ENCODE peak calls at places on chromosomes 13 and 19, in seven cellular contexts. G, X, N, D, Q, L and O are unnamed samples.

GRCh38 chr13:93173656-93174055 is 53.0 kb upstream of the GPC6 start:
- DNase-seq in G (no peak), X (no peak), N (no peak), D (no peak), Q (no peak), L (no peak), O (no peak)

GRCh38 chr19:33515921-33516320 is 5.7 kb downstream of the PEPD start:
- DNase-seq in G (no peak), X (no peak), N (no peak), D (no peak), Q (no peak), L (no peak), O (no peak)

GRCh38 chr19:1657632-1658445 is 5.4 kb upstream of the TCF3 start:
- DNase-seq in G (no peak), X (no peak), N (no peak), D (no peak), Q (no peak), L (no peak), O (no peak)

GRCh38 chr13:82010780-82011179 is 1669.9 kb upstream of the SPRY2 start:
- DNase-seq in G (no peak), X (no peak), N (no peak), D (no peak), Q (no peak), L (no peak), O (no peak)

GRCh38 chr13:104962411-104962810 is 1573.1 kb downstream of the EFNB2 start:
- DNase-seq in G (no peak), X (no peak), N (no peak), D (no peak), Q (no peak), L (no peak), O (no peak)

GRCh38 chr13:97753942-97754670 is 199.4 kb upstream of the IPO5 start:
- DNase-seq in G (no peak), X (peak), N (no peak), D (peak), Q (no peak), L (no peak), O (no peak)

GRCh38 chr19:16202320-16203255 is 4.9 kb downstream of the AP1M1 start:
- DNase-seq in G (no peak), X (no peak), N (no peak), D (no peak), Q (no peak), L (no peak), O (peak)

GRCh38 chr13:29908411-29908810 is 58.0 kb upstream of the UBL3 start:
- DNase-seq in G (peak), X (no peak), N (no peak), D (no peak), Q (no peak), L (peak), O (peak)

GRCh38 chr13:39951301-39951700 is 295.8 kb downstream of the COG6 start:
- DNase-seq in G (no peak), X (no peak), N (no peak), D (no peak), Q (no peak), L (no peak), O (no peak)

GRCh38 chr19:6773323-6773931 is 919 bp downstream of the VAV1 start:
- DNase-seq in G (peak), X (no peak), N (no peak), D (peak), Q (no peak), L (no peak), O (no peak)

GRCh38 chr19:17281391-17282304 is at the start of gene ANKLE1:
- DNase-seq in G (peak), X (peak), N (no peak), D (peak), Q (no peak), L (no peak), O (no peak)

GRCh38 chr19:43913383-43913782 is 21.7 kb downstream of the ZNF45 start:
- DNase-seq in G (no peak), X (no peak), N (no peak), D (no peak), Q (no peak), L (no peak), O (no peak)

GRCh38 chr13:86269511-86269910 is 470.3 kb upstream of the SLITRK6 start:
- DNase-seq in G (no peak), X (no peak), N (no peak), D (no peak), Q (no peak), L (no peak), O (no peak)

GRCh38 chr19:46125447-46125846 is 959 bp upstream of the IGFL3 start:
- DNase-seq in G (no peak), X (no peak), N (no peak), D (peak), Q (no peak), L (no peak), O (no peak)

GRCh38 chr19:55481148-55482127 is 3.5 kb upstream of the NAT14 start:
- DNase-seq in G (no peak), X (no peak), N (no peak), D (no peak), Q (no peak), L (no peak), O (no peak)

GRCh38 chr19:31140717-31141116 is 208.5 kb downstream of the TSHZ3 start:
- DNase-seq in G (no peak), X (no peak), N (no peak), D (no peak), Q (no peak), L (no peak), O (no peak)

GRCh38 chr13:100753391-100753790 is 78.8 kb upstream of the TMTC4 start:
- DNase-seq in G (no peak), X (no peak), N (no peak), D (peak), Q (no peak), L (no peak), O (no peak)

GRCh38 chr13:76976488-76976887 is 15.4 kb upstream of the CLN5 start:
- DNase-seq in G (no peak), X (no peak), N (no peak), D (no peak), Q (no peak), L (no peak), O (peak)

GRCh38 chr13:50241479-50241878 is 226.2 kb downstream of the KCNRG start:
- DNase-seq in G (no peak), X (no peak), N (no peak), D (no peak), Q (no peak), L (no peak), O (no peak)

GRCh38 chr13:32984857-32985626 is 31.2 kb upstream of the KL start:
- DNase-seq in G (no peak), X (no peak), N (no peak), D (no peak), Q (no peak), L (no peak), O (no peak)

GRCh38 chr13:61670384-61671161 is 254.9 kb upstream of the PCDH20 start:
- DNase-seq in G (no peak), X (no peak), N (no peak), D (no peak), Q (no peak), L (no peak), O (no peak)

GRCh38 chr19:21921691-21922180 is 85.8 kb upstream of the ZNF43 start:
- DNase-seq in G (no peak), X (no peak), N (no peak), D (peak), Q (no peak), L (no peak), O (no peak)

DNA sequence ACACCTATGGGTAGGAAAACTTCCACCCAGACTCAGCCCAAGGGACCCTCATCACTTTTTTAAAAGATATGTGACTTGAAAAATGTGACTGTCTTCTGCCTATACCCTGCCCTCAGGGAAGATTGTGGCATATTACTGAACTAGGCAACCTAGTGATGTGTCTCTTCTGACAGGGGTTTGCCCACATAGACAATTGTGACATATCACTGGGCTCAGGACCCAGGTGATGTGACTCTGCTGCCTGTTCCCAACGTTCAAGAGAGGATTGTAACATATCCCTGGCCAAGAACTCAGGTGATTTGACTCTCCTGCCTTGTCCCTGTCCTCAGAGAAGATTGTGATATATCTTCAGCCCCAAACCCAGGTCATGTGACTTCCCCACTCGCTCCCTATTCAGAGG is 86.3 kb upstream of the ZNF43 start:
- DNase-seq in G (no peak), X (no peak), N (no peak), D (no peak), Q (no peak), L (no peak), O (no peak)
- TF ChIP-seq CTCF in G (no peak), X (no peak), N (no peak), D (no peak), Q (no peak), L (no peak), O (no peak)

GRCh38 chr19:49637865-49638350 is 2.0 kb downstream of the RRAS start:
- DNase-seq in G (peak), X (peak), N (no peak), D (peak), Q (peak), L (peak), O (peak)

GRCh38 chr19:49640113-49640898 is at the start of gene RRAS:
- DNase-seq in G (peak), X (peak), N (peak), D (peak), Q (peak), L (peak), O (peak)

GRCh38 chr19:49639401-49640112 is 386 bp downstream of the RRAS start:
- DNase-seq in G (no peak), X (no peak), N (no peak), D (peak), Q (no peak), L (peak), O (no peak)

GRCh38 chr19:49636230-49636932 is 3.6 kb downstream of the RRAS start:
- DNase-seq in G (no peak), X (no peak), N (no peak), D (no peak), Q (no peak), L (no peak), O (no peak)

DNA sequence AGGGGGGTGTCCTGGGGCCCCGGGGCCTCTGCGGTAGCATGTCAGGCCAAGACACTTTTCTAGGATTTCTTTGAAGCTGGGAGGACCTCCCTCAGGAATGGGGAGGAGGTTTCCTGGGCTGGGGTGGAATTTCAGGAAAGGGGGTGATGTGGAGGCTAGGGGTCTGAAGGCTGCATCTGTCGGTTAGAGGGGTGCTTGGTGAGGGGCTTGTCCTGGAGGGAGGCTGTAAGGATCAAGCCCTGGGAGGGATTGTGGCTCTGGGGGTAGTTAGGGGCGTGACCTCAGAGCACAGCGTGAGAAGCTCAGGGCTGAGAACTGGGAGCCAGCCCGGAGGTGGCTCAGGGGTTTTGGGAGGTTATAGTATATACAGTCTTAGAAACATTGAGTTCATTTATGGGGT is 1.6 kb downstream of the RRAS start:
- DNase-seq in G (no peak), X (no peak), N (no peak), D (no peak), Q (no peak), L (peak), O (no peak)
- H3K4me3 ChIP-seq in G (peak), X (peak), N (no peak), D (no peak), Q (peak), L (peak), O (peak)

GRCh38 chr19:41297628-41298326 is 12.2 kb upstream of the CCDC97 start:
- DNase-seq in G (no peak), X (no peak), N (no peak), D (no peak), Q (no peak), L (no peak), O (no peak)

GRCh38 chr19:41295506-41295905 is 14.5 kb upstream of the CCDC97 start:
- DNase-seq in G (no peak), X (no peak), N (no peak), D (no peak), Q (no peak), L (no peak), O (no peak)

GRCh38 chr19:41298327-41298964 is 11.5 kb upstream of the CCDC97 start:
- DNase-seq in G (peak), X (no peak), N (peak), D (no peak), Q (peak), L (peak), O (peak)

GRCh38 chr19:41296323-41296935 is 13.5 kb upstream of the CCDC97 start:
- DNase-seq in G (no peak), X (no peak), N (no peak), D (no peak), Q (no peak), L (no peak), O (no peak)

DNA sequence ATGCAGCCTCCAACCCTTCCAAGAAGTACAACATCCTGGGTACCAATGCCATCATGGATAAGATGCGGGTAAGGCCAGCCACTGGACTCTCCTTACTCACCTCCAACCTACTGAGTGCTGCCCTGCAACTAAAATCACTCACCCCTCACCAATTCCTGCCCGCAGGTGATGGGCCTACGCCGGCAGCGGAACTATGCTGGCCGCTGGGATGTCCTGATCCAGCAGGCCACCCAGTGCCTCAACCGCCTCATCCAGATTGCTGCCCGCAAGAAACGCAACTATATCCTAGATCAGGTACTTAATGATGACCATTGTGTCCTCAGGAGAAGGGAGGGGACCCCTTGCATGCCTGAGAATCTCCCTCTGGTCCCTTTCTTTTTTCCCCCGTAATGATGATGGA is 15.6 kb upstream of the CCDC97 start:
- DNase-seq in G (no peak), X (no peak), N (no peak), D (no peak), Q (no peak), L (no peak), O (no peak)
- TF ChIP-seq CTCF in G (no peak), X (no peak), N (no peak), D (no peak), Q (no peak), L (no peak), O (no peak)

DNA sequence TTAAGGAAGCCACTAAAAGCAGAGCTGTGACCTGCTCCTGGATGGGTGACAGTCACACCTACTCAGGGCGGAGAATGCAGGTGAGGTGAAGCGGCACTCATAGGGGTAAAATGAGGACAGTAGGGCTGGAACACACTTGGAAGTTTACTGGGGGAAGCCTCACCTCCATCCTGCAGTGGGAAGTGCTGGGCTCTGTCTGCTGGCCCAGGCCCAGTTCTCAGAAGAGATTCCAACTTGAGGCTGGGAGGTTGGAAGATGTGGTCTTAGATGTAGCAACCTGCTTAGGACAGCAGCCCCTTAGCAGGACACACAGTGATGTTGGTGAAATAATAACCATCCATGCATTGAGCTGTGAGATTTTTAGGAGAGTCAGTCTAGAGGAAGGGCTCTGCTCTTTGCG is 4.6 kb downstream of the MEDAG start:
- DNase-seq in G (no peak), X (no peak), N (no peak), D (no peak), Q (no peak), L (no peak), O (no peak)
- H3K4me3 ChIP-seq in G (no peak), X (no peak), N (no peak), D (no peak), Q (no peak), L (no peak), O (no peak)

DNA sequence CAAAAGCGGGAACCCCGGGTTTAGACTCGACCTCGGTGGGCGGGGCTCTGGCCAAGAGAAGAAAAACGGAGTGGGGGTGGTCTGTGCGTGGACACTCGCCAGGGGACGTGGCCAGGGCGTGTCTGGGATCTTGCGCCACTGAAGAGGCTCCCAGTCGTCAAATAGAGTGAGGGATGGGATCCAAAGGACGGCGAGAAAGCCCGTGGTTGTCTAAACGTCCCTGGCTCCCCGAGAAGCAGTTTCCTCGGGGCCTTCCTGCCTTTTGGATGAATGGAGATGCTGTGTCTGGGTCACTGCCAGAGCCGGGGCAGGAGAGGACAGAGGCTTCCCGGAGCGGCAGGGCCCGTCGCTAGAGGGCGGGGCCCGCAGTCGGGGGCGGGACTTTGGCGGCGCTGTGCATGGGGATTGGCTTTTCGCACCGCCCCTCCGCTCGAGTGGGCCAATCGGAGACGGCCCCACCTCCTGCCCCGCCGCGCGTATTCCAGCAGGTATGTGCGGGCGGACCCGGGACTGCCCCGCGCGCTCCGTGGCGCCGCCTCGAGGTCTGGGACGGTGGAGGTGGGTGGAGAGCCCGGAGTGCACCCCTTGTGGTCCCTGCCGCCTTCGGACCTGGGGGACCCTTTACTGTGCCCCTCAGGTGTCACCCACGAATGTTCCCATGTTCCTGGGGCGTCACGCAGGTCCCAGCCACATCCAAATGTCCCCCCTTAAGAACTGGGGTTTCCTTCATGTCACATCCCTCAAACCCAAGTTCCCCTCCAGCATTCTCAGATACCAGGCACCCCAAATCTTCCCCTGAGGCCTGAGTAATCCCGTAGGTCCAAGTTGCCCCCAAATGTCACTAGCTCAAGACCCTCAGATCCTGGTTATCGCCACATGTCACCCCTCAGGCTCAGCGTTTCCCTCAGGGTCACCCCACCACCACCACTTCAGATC is 38.4 kb downstream of the ZSWIM4 start:
- DNase-seq in G (peak), X (peak), N (peak), D (peak), Q (no peak), L (peak), O (no peak)
- TF ChIP-seq CTCF in G (peak), X (peak), N (peak), D (no peak), Q (peak), L (peak), O (peak)

GRCh38 chr19:36149673-36150406 is 2.4 kb downstream of the COX7A1 start:
- DNase-seq in G (peak), X (no peak), N (no peak), D (no peak), Q (no peak), L (no peak), O (no peak)

GRCh38 chr19:36152886-36153525 is 759 bp upstream of the COX7A1 start:
- DNase-seq in G (no peak), X (no peak), N (no peak), D (no peak), Q (no peak), L (no peak), O (no peak)

GRCh38 chr19:36152061-36152885 is at the start of gene COX7A1:
- DNase-seq in G (peak), X (no peak), N (no peak), D (no peak), Q (no peak), L (peak), O (no peak)

GRCh38 chr19:36150586-36150985 is 1.7 kb downstream of the COX7A1 start:
- DNase-seq in G (no peak), X (no peak), N (no peak), D (no peak), Q (no peak), L (no peak), O (no peak)

DNA sequence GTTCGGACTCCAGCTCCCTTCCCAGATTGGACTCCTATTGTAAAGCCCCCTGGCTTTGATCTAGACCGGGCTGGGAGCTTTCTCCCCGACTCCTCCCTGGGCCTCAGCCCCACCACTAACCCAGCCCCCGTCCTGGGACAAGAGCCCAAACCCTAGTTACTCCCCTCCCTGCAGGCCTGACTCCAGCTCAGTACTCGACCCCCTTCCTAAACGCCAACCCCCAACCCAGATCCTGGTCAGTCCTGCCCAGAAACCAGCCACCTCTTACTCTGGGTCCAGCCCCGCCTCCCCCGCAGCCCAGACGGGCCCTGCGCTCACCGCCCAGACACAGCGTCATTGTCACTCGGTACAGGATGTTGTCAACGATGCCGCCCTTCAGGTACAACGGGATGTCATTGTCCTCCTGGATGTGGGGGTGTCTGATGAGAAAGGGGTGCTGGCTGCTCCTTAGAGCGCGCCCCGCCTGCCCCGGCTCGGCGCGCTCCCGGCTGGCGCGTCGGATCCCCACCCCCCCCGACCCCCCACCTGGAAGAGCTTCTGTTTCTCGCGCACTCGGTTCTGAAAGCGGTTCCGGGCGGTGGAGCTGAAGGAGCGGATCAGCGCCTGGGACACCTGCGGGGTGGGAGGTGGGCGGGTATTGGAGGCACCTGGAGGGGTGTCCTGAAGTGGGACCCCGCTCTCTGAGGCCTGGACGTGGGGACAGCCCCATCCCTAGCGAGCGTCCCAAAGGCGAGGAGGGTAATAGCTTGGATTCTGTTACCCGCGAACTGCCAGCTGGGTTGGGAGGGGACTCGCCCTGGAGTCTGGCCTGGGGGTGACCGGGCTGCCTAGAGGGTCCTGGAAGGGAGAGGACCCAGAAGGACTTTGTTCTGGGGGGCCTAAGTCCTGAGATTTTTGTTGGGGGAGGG is 849 bp downstream of the COX7A1 start:
- DNase-seq in G (peak), X (no peak), N (no peak), D (no peak), Q (no peak), L (peak), O (no peak)
- H3K4me3 ChIP-seq in G (peak), X (no peak), N (no peak), D (no peak), Q (peak), L (peak), O (peak)